ENCODE peak calls at places on chromosomes 4 and X, in ten cellular contexts. One of them, this sample, is unnamed.

GRCh38 chrX:22109442-22109841 is 77.3 kb downstream of the PHEX start:
- DNase-seq in sigmoid colon: no peak
- DNase-seq in SK-N-SH: no peak
- DNase-seq in HL-60: no peak
- DNase-seq in GM23338: peak
- DNase-seq in esophagus muscularis mucosa: no peak
- DNase-seq in GM12878: no peak
- DNase-seq in breast epithelium: no peak
- DNase-seq in stomach: no peak
- DNase-seq in HCT116: no peak
- DNase-seq in this sample: no peak

GRCh38 chrX:10175317-10175871 is 18.6 kb downstream of the CLCN4 start:
- DNase-seq in sigmoid colon: peak
- DNase-seq in SK-N-SH: no peak
- DNase-seq in HL-60: no peak
- DNase-seq in GM23338: no peak
- DNase-seq in esophagus muscularis mucosa: no peak
- DNase-seq in GM12878: no peak
- DNase-seq in breast epithelium: no peak
- DNase-seq in stomach: no peak
- DNase-seq in HCT116: no peak
- DNase-seq in this sample: no peak

GRCh38 chr4:5609265-5610007 is 98.9 kb downstream of the EVC2 start:
- DNase-seq in sigmoid colon: no peak
- DNase-seq in SK-N-SH: no peak
- DNase-seq in HL-60: no peak
- DNase-seq in GM23338: no peak
- DNase-seq in esophagus muscularis mucosa: no peak
- DNase-seq in GM12878: no peak
- DNase-seq in breast epithelium: no peak
- DNase-seq in stomach: no peak
- DNase-seq in HCT116: no peak
- DNase-seq in this sample: no peak

GRCh38 chrX:32010948-32011347 is 939.1 kb upstream of the FTHL17 start:
- DNase-seq in sigmoid colon: no peak
- DNase-seq in SK-N-SH: no peak
- DNase-seq in HL-60: no peak
- DNase-seq in GM23338: no peak
- DNase-seq in esophagus muscularis mucosa: no peak
- DNase-seq in GM12878: no peak
- DNase-seq in breast epithelium: no peak
- DNase-seq in stomach: no peak
- DNase-seq in HCT116: no peak
- DNase-seq in this sample: no peak

GRCh38 chr4:122875949-122876348 is 46.4 kb downstream of the NUDT6 start:
- DNase-seq in sigmoid colon: no peak
- DNase-seq in SK-N-SH: no peak
- DNase-seq in HL-60: no peak
- DNase-seq in GM23338: no peak
- DNase-seq in esophagus muscularis mucosa: no peak
- DNase-seq in GM12878: no peak
- DNase-seq in breast epithelium: no peak
- DNase-seq in stomach: no peak
- DNase-seq in HCT116: no peak
- DNase-seq in this sample: no peak

GRCh38 chrX:22323541-22323940 is 50.8 kb downstream of the CBLL2 start:
- DNase-seq in sigmoid colon: no peak
- DNase-seq in SK-N-SH: no peak
- DNase-seq in HL-60: no peak
- DNase-seq in GM23338: no peak
- DNase-seq in esophagus muscularis mucosa: no peak
- DNase-seq in GM12878: no peak
- DNase-seq in breast epithelium: no peak
- DNase-seq in stomach: no peak
- DNase-seq in HCT116: no peak
- DNase-seq in this sample: no peak

GRCh38 chr4:109576462-109576861 is 16.4 kb downstream of the MCUB start:
- DNase-seq in sigmoid colon: no peak
- DNase-seq in SK-N-SH: no peak
- DNase-seq in HL-60: no peak
- DNase-seq in GM23338: no peak
- DNase-seq in esophagus muscularis mucosa: no peak
- DNase-seq in GM12878: no peak
- DNase-seq in breast epithelium: no peak
- DNase-seq in stomach: no peak
- DNase-seq in HCT116: no peak
- DNase-seq in this sample: no peak

GRCh38 chrX:55484948-55485347 is 4.7 kb downstream of the USP51 start:
- DNase-seq in sigmoid colon: no peak
- DNase-seq in SK-N-SH: no peak
- DNase-seq in HL-60: no peak
- DNase-seq in GM23338: no peak
- DNase-seq in esophagus muscularis mucosa: no peak
- DNase-seq in GM12878: no peak
- DNase-seq in breast epithelium: no peak
- DNase-seq in stomach: no peak
- DNase-seq in HCT116: no peak
- DNase-seq in this sample: no peak

GRCh38 chr4:106266201-106266600 is 49.8 kb downstream of the TBCK start:
- DNase-seq in sigmoid colon: no peak
- DNase-seq in SK-N-SH: peak
- DNase-seq in HL-60: peak
- DNase-seq in GM23338: peak
- DNase-seq in esophagus muscularis mucosa: no peak
- DNase-seq in GM12878: peak
- DNase-seq in breast epithelium: no peak
- DNase-seq in stomach: no peak
- DNase-seq in HCT116: peak
- DNase-seq in this sample: no peak

GRCh38 chrX:1323315-1323714 is 13.3 kb upstream of the IL3RA start:
- DNase-seq in sigmoid colon: no peak
- DNase-seq in SK-N-SH: peak
- DNase-seq in HL-60: no peak
- DNase-seq in GM23338: peak
- DNase-seq in esophagus muscularis mucosa: no peak
- DNase-seq in GM12878: peak
- DNase-seq in breast epithelium: no peak
- DNase-seq in stomach: peak
- DNase-seq in HCT116: peak
- DNase-seq in this sample: no peak

GRCh38 chr4:6768539-6768905 is 14.0 kb upstream of the KIAA0232 start:
- DNase-seq in sigmoid colon: no peak
- DNase-seq in SK-N-SH: no peak
- DNase-seq in HL-60: no peak
- DNase-seq in GM23338: no peak
- DNase-seq in esophagus muscularis mucosa: no peak
- DNase-seq in GM12878: no peak
- DNase-seq in breast epithelium: peak
- DNase-seq in stomach: no peak
- DNase-seq in HCT116: no peak
- DNase-seq in this sample: peak

DNA sequence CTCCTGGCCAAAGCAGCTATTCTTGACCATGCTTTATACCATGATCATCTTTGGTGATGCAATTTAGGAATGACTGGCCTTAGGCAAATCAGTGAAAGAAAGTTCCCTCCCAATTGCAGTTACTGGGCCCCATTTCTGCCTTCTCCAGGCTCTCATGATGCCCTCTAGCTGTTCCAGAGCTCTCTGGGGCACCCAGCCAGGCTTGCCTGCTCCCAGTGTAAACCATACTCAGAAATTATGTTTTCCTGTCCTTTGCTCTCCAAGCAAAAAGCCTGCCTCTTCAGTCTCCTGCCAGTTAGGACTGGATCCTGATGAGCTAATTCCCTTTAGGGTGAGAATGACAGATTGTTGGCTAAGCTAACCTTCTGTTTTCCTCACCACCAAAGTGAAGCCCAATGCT is 85.3 kb upstream of the RBPJ start:
- DNase-seq in sigmoid colon: peak
- DNase-seq in SK-N-SH: no peak
- DNase-seq in HL-60: no peak
- DNase-seq in GM23338: no peak
- DNase-seq in esophagus muscularis mucosa: no peak
- DNase-seq in GM12878: no peak
- DNase-seq in breast epithelium: no peak
- DNase-seq in stomach: peak
- DNase-seq in HCT116: no peak
- DNase-seq in this sample: no peak
- TF ChIP-seq CTCF in sigmoid colon: no peak
- TF ChIP-seq CTCF in SK-N-SH: no peak
- TF ChIP-seq CTCF in HL-60: no peak
- TF ChIP-seq CTCF in GM23338: peak
- TF ChIP-seq CTCF in esophagus muscularis mucosa: no peak
- TF ChIP-seq CTCF in GM12878: no peak
- TF ChIP-seq CTCF in breast epithelium: no peak
- TF ChIP-seq CTCF in stomach: no peak
- TF ChIP-seq CTCF in HCT116: no peak
- TF ChIP-seq CTCF in this sample: no peak

GRCh38 chr4:25857403-25857802 is 5.4 kb downstream of the SEL1L3 start:
- DNase-seq in sigmoid colon: no peak
- DNase-seq in SK-N-SH: no peak
- DNase-seq in HL-60: no peak
- DNase-seq in GM23338: peak
- DNase-seq in esophagus muscularis mucosa: no peak
- DNase-seq in GM12878: no peak
- DNase-seq in breast epithelium: no peak
- DNase-seq in stomach: no peak
- DNase-seq in HCT116: no peak
- DNase-seq in this sample: no peak
- TF ChIP-seq POLR2AphosphoS5 in sigmoid colon: no peak
- TF ChIP-seq POLR2AphosphoS5 in SK-N-SH: no peak
- TF ChIP-seq POLR2AphosphoS5 in HL-60: no peak
- TF ChIP-seq POLR2AphosphoS5 in GM23338: no peak
- TF ChIP-seq POLR2AphosphoS5 in esophagus muscularis mucosa: no peak
- TF ChIP-seq POLR2AphosphoS5 in GM12878: no peak
- TF ChIP-seq POLR2AphosphoS5 in breast epithelium: no peak
- TF ChIP-seq POLR2AphosphoS5 in stomach: no peak
- TF ChIP-seq POLR2AphosphoS5 in HCT116: no peak
- TF ChIP-seq POLR2AphosphoS5 in this sample: no peak

GRCh38 chr4:155741546-155741945 is 17.3 kb upstream of the GUCY1B1 start:
- DNase-seq in sigmoid colon: no peak
- DNase-seq in SK-N-SH: no peak
- DNase-seq in HL-60: no peak
- DNase-seq in GM23338: no peak
- DNase-seq in esophagus muscularis mucosa: no peak
- DNase-seq in GM12878: no peak
- DNase-seq in breast epithelium: no peak
- DNase-seq in stomach: no peak
- DNase-seq in HCT116: no peak
- DNase-seq in this sample: no peak

GRCh38 chr4:155748039-155748438 is 10.8 kb upstream of the GUCY1B1 start:
- DNase-seq in sigmoid colon: no peak
- DNase-seq in SK-N-SH: no peak
- DNase-seq in HL-60: no peak
- DNase-seq in GM23338: peak
- DNase-seq in esophagus muscularis mucosa: no peak
- DNase-seq in GM12878: no peak
- DNase-seq in breast epithelium: no peak
- DNase-seq in stomach: no peak
- DNase-seq in HCT116: no peak
- DNase-seq in this sample: no peak

GRCh38 chr4:155738548-155738947 is 20.3 kb upstream of the GUCY1B1 start:
- DNase-seq in sigmoid colon: no peak
- DNase-seq in SK-N-SH: no peak
- DNase-seq in HL-60: no peak
- DNase-seq in GM23338: no peak
- DNase-seq in esophagus muscularis mucosa: no peak
- DNase-seq in GM12878: no peak
- DNase-seq in breast epithelium: no peak
- DNase-seq in stomach: no peak
- DNase-seq in HCT116: no peak
- DNase-seq in this sample: no peak

GRCh38 chr4:155745984-155746383 is 12.8 kb upstream of the GUCY1B1 start:
- DNase-seq in sigmoid colon: no peak
- DNase-seq in SK-N-SH: no peak
- DNase-seq in HL-60: no peak
- DNase-seq in GM23338: no peak
- DNase-seq in esophagus muscularis mucosa: no peak
- DNase-seq in GM12878: no peak
- DNase-seq in breast epithelium: no peak
- DNase-seq in stomach: no peak
- DNase-seq in HCT116: no peak
- DNase-seq in this sample: no peak

DNA sequence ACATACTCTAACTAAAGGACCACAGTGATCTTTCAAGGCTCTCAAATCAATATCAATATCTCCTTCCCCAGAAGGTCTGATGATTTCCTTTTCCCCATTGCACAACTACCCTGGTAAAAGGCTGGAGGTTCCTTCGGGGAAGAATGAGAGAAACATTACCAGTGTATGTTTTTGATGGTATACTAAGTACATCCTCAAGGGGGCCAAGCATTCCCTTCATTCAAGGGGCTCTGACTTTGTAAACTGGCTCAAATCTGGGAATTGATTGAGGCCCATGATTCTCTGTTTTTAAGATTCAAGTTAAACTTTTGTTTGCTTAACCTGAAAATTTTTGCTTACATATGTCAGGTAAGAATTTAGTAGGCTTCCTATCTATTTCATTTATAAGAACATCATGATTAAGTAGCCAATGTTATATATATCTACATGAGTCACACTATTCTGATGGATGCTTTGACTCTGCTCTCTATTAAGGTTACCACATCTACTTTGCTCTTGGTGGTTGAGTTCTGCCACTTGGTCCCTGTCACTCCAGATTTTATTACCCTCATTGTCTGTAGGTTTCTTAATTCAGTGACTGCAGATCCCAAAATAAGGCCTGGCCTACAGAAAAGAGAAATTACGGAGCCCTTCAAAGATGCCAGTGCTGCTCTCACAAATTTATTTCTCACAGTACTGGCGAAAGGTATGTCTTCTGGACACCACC is 16.4 kb upstream of the GUCY1B1 start:
- DNase-seq in sigmoid colon: no peak
- DNase-seq in SK-N-SH: no peak
- DNase-seq in HL-60: no peak
- DNase-seq in GM23338: peak
- DNase-seq in esophagus muscularis mucosa: no peak
- DNase-seq in GM12878: no peak
- DNase-seq in breast epithelium: no peak
- DNase-seq in stomach: no peak
- DNase-seq in HCT116: no peak
- DNase-seq in this sample: no peak
- TF ChIP-seq CTCF in sigmoid colon: no peak
- TF ChIP-seq CTCF in SK-N-SH: no peak
- TF ChIP-seq CTCF in HL-60: no peak
- TF ChIP-seq CTCF in GM23338: peak
- TF ChIP-seq CTCF in esophagus muscularis mucosa: no peak
- TF ChIP-seq CTCF in GM12878: no peak
- TF ChIP-seq CTCF in breast epithelium: no peak
- TF ChIP-seq CTCF in stomach: no peak
- TF ChIP-seq CTCF in HCT116: no peak
- TF ChIP-seq CTCF in this sample: no peak

DNA sequence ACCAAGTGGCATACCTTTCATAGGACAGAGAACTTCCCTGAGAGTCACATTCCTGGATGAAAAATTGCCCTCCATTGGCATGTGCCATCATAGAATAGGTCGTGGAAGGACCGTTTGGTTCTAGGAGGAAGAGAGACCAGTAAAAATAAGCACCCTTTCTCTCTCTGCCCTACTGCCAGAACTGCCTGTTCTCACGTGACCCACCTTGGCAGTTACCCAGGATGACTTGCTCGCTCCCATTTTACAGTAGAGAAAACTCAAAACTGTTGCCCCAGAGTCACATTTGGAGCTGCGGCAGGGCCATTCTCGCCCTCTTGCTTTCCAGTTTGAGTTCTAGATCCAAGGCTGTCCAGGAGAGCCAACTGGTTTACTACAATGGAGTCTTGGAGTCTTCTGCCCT is 1.1 kb upstream of the NLGN3 start:
- DNase-seq in sigmoid colon: peak
- DNase-seq in SK-N-SH: no peak
- DNase-seq in HL-60: no peak
- DNase-seq in GM23338: no peak
- DNase-seq in esophagus muscularis mucosa: no peak
- DNase-seq in GM12878: no peak
- DNase-seq in breast epithelium: no peak
- DNase-seq in stomach: peak
- DNase-seq in HCT116: no peak
- DNase-seq in this sample: no peak
- TF ChIP-seq POLR2AphosphoS5 in sigmoid colon: no peak
- TF ChIP-seq POLR2AphosphoS5 in SK-N-SH: no peak
- TF ChIP-seq POLR2AphosphoS5 in HL-60: no peak
- TF ChIP-seq POLR2AphosphoS5 in GM23338: no peak
- TF ChIP-seq POLR2AphosphoS5 in esophagus muscularis mucosa: no peak
- TF ChIP-seq POLR2AphosphoS5 in GM12878: no peak
- TF ChIP-seq POLR2AphosphoS5 in breast epithelium: no peak
- TF ChIP-seq POLR2AphosphoS5 in stomach: no peak
- TF ChIP-seq POLR2AphosphoS5 in HCT116: no peak
- TF ChIP-seq POLR2AphosphoS5 in this sample: no peak

This sample was measured in upper lobe of left lung.